ENCODE peak calls at places on chromosomes 2 and 18, in eight cellular contexts. A is hepatocyte; D is NCI-H82; I is activated CD4-positive, alpha-beta T cell treated with anti-CD3 and anti-CD28 coated beads for 4 hours; C is NCI-H774; X is cardiac fibroblast; J is CD8-positive, alpha-beta memory T cell; B is CD4-positive, CD25-positive, alpha-beta regulatory T cell. K is an unnamed sample.

GRCh38 chr2:179302764-179303561 is 38.3 kb upstream of the SESTD1 start:
- DNase-seq in A (no peak), J (no peak), X (peak; percentile 8), I (no peak), D (no peak), C (no peak), B (no peak), K (no peak)

GRCh38 chr2:73374243-73374642 is 11.4 kb upstream of the ALMS1 start:
- DNase-seq in D (no peak), X (no peak), J (no peak), A (no peak), B (no peak), I (no peak), C (no peak), K (no peak)

GRCh38 chr2:128605931-128606330 is 287.3 kb upstream of the HS6ST1 start:
- DNase-seq in A (no peak), X (no peak), C (no peak), J (no peak), B (no peak), I (no peak), D (no peak), K (no peak)

GRCh38 chr2:46645681-46646162 is 166.4 kb downstream of the TMEM247 start:
- DNase-seq in I (no peak), C (no peak), D (peak; percentile 50), A (peak; percentile 65), J (no peak), B (no peak), X (peak; percentile 85), K (no peak)

GRCh38 chr2:168311265-168311925 is 64.0 kb upstream of the STK39 start:
- DNase-seq in J (no peak), X (no peak), C (peak; percentile 71), A (no peak), B (no peak), D (peak; percentile 51), I (no peak), K (no peak)

GRCh38 chr2:49265471-49265870 is 111.2 kb upstream of the FSHR start:
- DNase-seq in C (no peak), I (no peak), D (no peak), A (no peak), X (no peak), B (no peak), J (no peak), K (no peak)

GRCh38 chr2:15316370-15316814 is 244.7 kb downstream of the NBAS start:
- DNase-seq in J (peak; percentile 30), X (no peak), D (no peak), A (no peak), I (no peak), B (no peak), C (no peak), K (no peak)

GRCh38 chr2:179107737-179108136 is 57.8 kb upstream of the CCDC141 start:
- DNase-seq in D (no peak), C (no peak), A (peak; percentile 35), I (no peak), X (peak; percentile 77), J (no peak), B (no peak), K (no peak)

GRCh38 chr2:26970928-26971627 is 641 bp downstream of the MAPRE3 start:
- DNase-seq in X (peak; percentile 60), D (peak; percentile 64), I (no peak), A (no peak), C (no peak), J (no peak), B (no peak), K (peak; percentile 27)

GRCh38 chr2:168277276-168277675 is 29.9 kb upstream of the STK39 start:
- DNase-seq in X (no peak), I (no peak), D (no peak), J (no peak), B (no peak), C (no peak), A (no peak), K (no peak)

GRCh38 chr18:23134780-23135678 is at the start of gene CABLES1:
- DNase-seq in I (no peak), B (peak; percentile 11), J (peak; percentile 6), X (peak; percentile 55), D (peak; percentile 73), C (peak; percentile 59), A (peak; percentile 83), K (peak; percentile 33)

GRCh38 chr18:62505669-62506494 is 16.9 kb upstream of the ZCCHC2 start:
- DNase-seq in A (no peak), X (peak; percentile 34), C (no peak), J (no peak), I (peak; percentile 18), D (no peak), B (no peak), K (no peak)

GRCh38 chr18:36709315-36709714 is 119.5 kb downstream of the TPGS2 start:
- DNase-seq in X (no peak), J (no peak), C (no peak), B (no peak), D (no peak), A (no peak), I (no peak), K (no peak)

GRCh38 chr2:121561617-121562268 is 31.1 kb downstream of the RNU4ATAC start:
- DNase-seq in X (peak; percentile 51), A (no peak), B (no peak), C (no peak), D (no peak), J (no peak), I (no peak), K (no peak)

GRCh38 chr2:38653715-38654494 is 12.0 kb upstream of the GALM start:
- DNase-seq in C (no peak), X (no peak), J (peak; percentile 25), B (no peak), A (peak; percentile 20), I (peak; percentile 69), D (no peak), K (no peak)

GRCh38 chr2:199309973-199310372 is 147.8 kb downstream of the SATB2 start:
- DNase-seq in J (no peak), X (no peak), A (no peak), B (no peak), C (no peak), D (peak; percentile 98), I (no peak), K (no peak)

GRCh38 chr18:78445880-78446279 is 533.7 kb upstream of the SALL3 start:
- DNase-seq in J (no peak), C (no peak), D (no peak), A (no peak), I (no peak), B (no peak), X (no peak), K (no peak)

GRCh38 chr18:11119962-11120361 is 29.4 kb downstream of the PIEZO2 start:
- DNase-seq in D (no peak), C (no peak), B (no peak), I (no peak), J (no peak), X (peak; percentile 32), A (peak; percentile 56), K (no peak)

GRCh38 chr2:8447610-8448221 is 234.1 kb upstream of the ID2 start:
- DNase-seq in B (no peak), D (no peak), X (peak; percentile 16), I (no peak), A (no peak), C (no peak), J (no peak), K (no peak)

GRCh38 chr2:46481541-46482193 is 2.3 kb downstream of the TMEM247 start:
- DNase-seq in B (no peak), I (no peak), J (no peak), D (no peak), C (peak; percentile 53), X (peak; percentile 80), A (peak; percentile 31), K (no peak)

GRCh38 chr18:37251679-37252078 is 313.9 kb downstream of the CELF4 start:
- DNase-seq in C (no peak), D (no peak), A (no peak), X (no peak), J (no peak), I (no peak), B (no peak), K (no peak)

GRCh38 chr2:165328272-165328671 is 89.1 kb downstream of the SCN2A start:
- DNase-seq in B (no peak), A (no peak), J (no peak), X (no peak), D (no peak), C (no peak), I (no peak), K (peak; percentile 35)

GRCh38 chr2:46010925-46011490 is 286.2 kb upstream of the EPAS1 start:
- DNase-seq in A (peak; percentile 57), J (no peak), B (no peak), D (peak; percentile 72), I (no peak), C (no peak), X (peak; percentile 78), K (no peak)

GRCh38 chr2:48050711-48051110 is 144.4 kb upstream of the FBXO11 start:
- DNase-seq in B (no peak), J (no peak), I (no peak), D (no peak), X (no peak), A (no peak), C (no peak), K (no peak)

GRCh38 chr2:212360068-212360460 is 178.5 kb downstream of the ERBB4 start:
- DNase-seq in J (no peak), B (no peak), D (no peak), X (no peak), A (no peak), I (no peak), C (no peak), K (no peak)

GRCh38 chr2:47035615-47036488 is 119.3 kb downstream of the STPG4 start:
- DNase-seq in B (no peak), A (no peak), C (no peak), I (no peak), X (no peak), J (no peak), D (peak; percentile 71), K (no peak)

GRCh38 chr18:21604711-21605110 is 4.2 kb upstream of the ESCO1 start:
- DNase-seq in X (no peak), I (no peak), J (no peak), A (no peak), D (no peak), C (no peak), B (no peak), K (no peak)

GRCh38 chr2:241965931-241966412 is 96.4 kb downstream of the RTP5 start:
- DNase-seq in I (peak; percentile 80), J (peak; percentile 14), A (peak; percentile 89), C (no peak), X (peak; percentile 88), D (peak; percentile 53), B (no peak), K (no peak)

GRCh38 chr2:145595296-145595695 is 1075.4 kb upstream of the ZEB2 start:
- DNase-seq in X (peak; percentile 56), A (no peak), J (no peak), B (no peak), C (no peak), D (no peak), I (no peak), K (no peak)

GRCh38 chr2:126849054-126849453 is 49.6 kb upstream of the TEX51 start:
- DNase-seq in A (no peak), J (no peak), D (no peak), X (no peak), B (no peak), I (no peak), C (no peak), K (no peak)

GRCh38 chr2:21251216-21251971 is 127.6 kb downstream of the TDRD15 start:
- DNase-seq in A (peak; percentile 22), C (peak; percentile 90), D (no peak), I (no peak), B (no peak), X (no peak), J (no peak), K (no peak)

GRCh38 chr2:143083636-143084035 is 45.6 kb upstream of the ARHGAP15 start:
- DNase-seq in X (peak; percentile 88), B (no peak), I (peak; percentile 5), A (no peak), J (no peak), C (no peak), D (no peak), K (no peak)

K was measured in stimulated activated naive CD4-positive, alpha-beta T cell.